ENCODE peak calls at places on chromosomes 2 and 18, in six cellular contexts. I is IMR-90, Q is neuronal stem cell, E is H1, S is trophoblast cell, C is mesendoderm. Y is an unnamed sample.

GRCh38 chr2:55862269-55862668 is 61.3 kb downstream of the EFEMP1 start:
- DNase-seq in E (no peak), C (no peak), I (peak; percentile 99), Q (no peak), S (peak; percentile 95), Y (no peak)

GRCh38 chr2:241279413-241279812 is 36.1 kb downstream of the HDLBP start:
- DNase-seq in S (peak; percentile 44), E (no peak), Q (no peak), C (peak; percentile 85), I (peak; percentile 33), Y (no peak)

GRCh38 chr2:287471-287885 is 413 bp downstream of the ALKAL2 start:
- DNase-seq in S (no peak), Q (no peak), E (peak; percentile 58), I (peak; percentile 29), C (peak; percentile 72), Y (peak; percentile 63)

GRCh38 chr18:2406544-2406943 is 164.8 kb downstream of the METTL4 start:
- DNase-seq in E (no peak), S (no peak), C (no peak), I (peak; percentile 66), Q (no peak), Y (no peak)

GRCh38 chr2:99643824-99644787 is 154.3 kb upstream of the REV1 start:
- DNase-seq in I (peak; percentile 65), C (no peak), E (no peak), S (no peak), Q (no peak), Y (no peak)

GRCh38 chr2:218465987-218466633 is 47.2 kb downstream of the VIL1 start:
- DNase-seq in C (peak; percentile 2), E (no peak), Q (no peak), S (peak; percentile 71), I (peak; percentile 36), Y (no peak)

GRCh38 chr18:35174093-35174731 is 66.6 kb upstream of the ZNF397 start:
- DNase-seq in Q (no peak), S (no peak), E (no peak), I (no peak), C (peak; percentile 29), Y (no peak)

GRCh38 chr2:45761660-45762059 is 110.2 kb downstream of the PRKCE start:
- DNase-seq in S (no peak), Q (no peak), I (no peak), E (no peak), C (peak; percentile 51), Y (no peak)

GRCh38 chr2:99981840-99982239 is 160.6 kb downstream of the AFF3 start:
- DNase-seq in I (no peak), Q (no peak), S (no peak), C (no peak), E (no peak), Y (no peak)

GRCh38 chr2:149058936-149059335 is 20.4 kb downstream of the LYPD6B start:
- DNase-seq in C (no peak), I (no peak), Q (no peak), E (no peak), S (peak; percentile 50), Y (no peak)

DNA sequence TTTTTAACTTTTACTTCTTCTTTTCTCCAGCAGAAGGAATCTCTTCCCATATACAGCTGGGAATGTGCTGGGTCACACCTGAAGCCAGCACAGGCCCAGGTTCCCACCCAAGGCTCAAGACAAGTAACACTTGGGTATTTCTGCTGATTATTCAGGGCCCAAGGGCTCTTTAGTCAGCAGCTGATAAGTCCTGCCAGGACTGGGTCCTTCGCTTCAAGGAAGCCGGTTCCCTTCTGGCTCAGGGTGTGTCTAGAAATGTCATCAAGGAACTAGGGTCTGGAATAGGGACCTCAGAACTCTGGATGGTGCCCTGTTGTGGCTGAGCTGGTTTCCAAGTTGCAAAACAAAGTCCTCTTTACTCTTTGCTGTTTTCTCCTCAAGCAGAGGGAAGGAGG is 27.0 kb upstream of the SERPINB2 start:
- DNase-seq in S (peak; percentile 81), C (no peak), Q (no peak), E (no peak), I (no peak), Y (no peak)
- H3K4ac ChIP-seq in S (no peak overlapping the region), C (no peak overlapping the region), Q (no peak overlapping the region), E (no peak overlapping the region), I (no peak overlapping the region), Y (no peak overlapping the region)

GRCh38 chr2:42928161-42928691 is 135.8 kb upstream of the HAAO start:
- DNase-seq in S (no peak), C (no peak), E (no peak), Q (no peak), I (no peak), Y (no peak)

GRCh38 chr2:42929577-42929984 is 137.2 kb upstream of the HAAO start:
- DNase-seq in C (no peak), Q (no peak), E (no peak), I (no peak), S (no peak), Y (no peak)

GRCh38 chr2:42927334-42928160 is 135.2 kb upstream of the HAAO start:
- DNase-seq in E (no peak), S (no peak), C (no peak), Q (no peak), I (peak; percentile 31), Y (no peak)

GRCh38 chr2:42929985-42930581 is 137.7 kb upstream of the HAAO start:
- DNase-seq in E (no peak), C (peak; percentile 42), I (peak; percentile 82), Q (no peak), S (no peak), Y (no peak)

DNA sequence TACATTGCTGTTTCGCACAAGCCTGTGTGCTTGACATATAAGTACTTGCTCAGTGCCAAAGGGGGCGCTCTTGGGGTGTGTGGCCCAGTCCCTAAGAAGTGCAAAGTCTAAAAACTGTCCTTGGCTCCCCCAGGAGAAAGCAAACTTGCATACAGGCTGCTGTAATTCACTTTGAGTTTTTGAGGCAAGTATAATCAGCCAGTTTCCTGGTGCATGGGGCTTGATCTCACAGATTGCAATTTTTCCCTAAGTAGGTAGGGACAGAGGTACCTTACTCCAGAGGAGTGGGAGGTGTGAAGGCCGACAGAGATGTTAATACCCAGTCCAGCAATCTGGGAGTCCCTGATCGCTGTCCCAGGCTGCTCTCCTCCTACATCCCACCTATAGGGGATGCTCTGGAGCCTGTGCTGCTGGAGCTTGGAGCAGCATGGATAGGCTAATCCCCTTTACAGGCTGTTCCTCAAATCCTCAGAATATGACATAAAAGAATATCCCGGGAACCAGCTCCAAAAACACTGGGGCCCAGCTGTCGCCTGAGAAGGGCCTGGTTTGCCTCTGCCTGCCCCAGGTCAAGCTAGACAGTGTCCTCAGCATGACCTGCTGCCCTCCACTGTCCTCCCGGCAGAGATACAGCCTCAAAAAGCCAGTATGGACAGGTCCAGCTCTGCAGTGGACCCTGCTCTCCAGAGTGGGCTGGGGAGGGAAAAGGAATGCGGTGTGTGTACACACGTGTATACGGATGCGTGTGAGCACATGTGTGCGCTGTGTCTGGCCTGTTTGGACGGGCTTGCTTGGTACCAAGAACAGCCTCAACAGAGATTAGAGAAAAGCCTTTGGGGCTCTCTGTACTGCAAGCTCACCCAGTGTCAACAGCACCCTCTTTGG is 136.6 kb upstream of the HAAO start:
- DNase-seq in S (no peak), I (peak; percentile 47), E (peak; percentile 70), C (peak; percentile 90), Q (peak; percentile 42), Y (peak; percentile 76)
- H3K4ac ChIP-seq in S (no peak overlapping the region), I (peak overlapping the region; percentile 88), E (peak overlapping the region; percentile 58), C (peak overlapping the region; percentile 25), Q (peak overlapping the region; percentile 31), Y (no peak overlapping the region)

DNA sequence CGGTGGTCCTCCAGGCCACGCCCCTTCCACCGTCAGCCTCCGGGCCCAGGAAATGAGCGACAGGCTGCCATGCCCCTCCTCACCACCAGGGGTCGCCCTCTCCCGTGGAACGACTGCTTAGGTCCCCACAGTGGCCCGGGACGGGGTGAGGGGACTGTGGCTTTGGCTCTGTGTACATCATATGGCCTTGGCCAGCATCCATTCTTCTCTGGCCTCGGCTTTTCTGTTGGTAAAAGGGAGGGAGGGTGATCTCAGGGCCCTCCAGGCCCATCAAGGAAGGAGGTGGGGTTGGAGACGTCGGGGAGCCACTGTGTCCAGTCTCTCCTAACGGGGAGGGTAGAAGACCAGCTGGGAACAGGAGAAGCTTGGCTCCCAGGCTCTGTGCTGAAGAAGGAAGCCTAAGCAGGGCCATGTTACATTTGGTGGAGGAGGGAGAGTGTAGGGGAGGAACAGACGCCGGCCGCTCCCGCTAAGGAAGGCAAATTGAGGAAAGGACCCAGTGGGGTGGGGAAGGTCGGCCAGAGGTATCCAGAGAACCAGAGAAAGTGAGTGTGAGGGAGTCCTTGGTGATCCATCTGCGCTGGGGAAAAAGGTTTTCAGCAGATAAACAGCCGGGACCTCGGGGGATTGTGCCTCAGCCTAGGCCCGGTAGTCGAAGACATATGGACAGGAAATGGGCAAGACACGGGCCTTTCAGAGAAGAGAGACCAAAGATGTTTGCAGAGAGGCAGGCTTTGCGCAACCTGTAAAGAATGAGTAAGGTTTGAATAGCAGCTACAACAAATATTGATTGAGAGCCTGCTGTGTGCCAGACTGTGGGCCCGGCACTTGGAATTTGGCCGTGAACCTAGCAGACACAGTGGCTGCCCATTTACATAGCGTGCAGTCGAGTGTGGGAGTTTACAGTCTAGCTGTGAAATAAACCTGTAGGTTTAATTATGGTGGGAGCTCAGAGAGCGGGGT is 2.5 kb downstream of the SH2D6 start:
- DNase-seq in I (peak; percentile 77), C (peak; percentile 88), E (peak; percentile 100), S (peak; percentile 87), Q (peak; percentile 87), Y (peak; percentile 91)
- H3K4ac ChIP-seq in I (peak overlapping the region; percentile 96), C (peak overlapping the region; percentile 58), E (peak overlapping the region; percentile 84), S (peak overlapping the region; percentile 48), Q (no peak overlapping the region), Y (no peak overlapping the region)

GRCh38 chr2:128371648-128372345 is 53.1 kb upstream of the HS6ST1 start:
- DNase-seq in I (no peak), E (no peak), Q (no peak), S (no peak), C (no peak), Y (no peak)

GRCh38 chr2:128374711-128375413 is 56.2 kb upstream of the HS6ST1 start:
- DNase-seq in E (no peak), I (no peak), C (no peak), S (no peak), Q (no peak), Y (no peak)

GRCh38 chr2:128374001-128374710 is 55.5 kb upstream of the HS6ST1 start:
- DNase-seq in Q (no peak), C (no peak), E (no peak), I (peak; percentile 87), S (peak; percentile 65), Y (no peak)

GRCh38 chr2:128372621-128373341 is 54.1 kb upstream of the HS6ST1 start:
- DNase-seq in I (no peak), E (no peak), S (no peak), C (no peak), Q (no peak), Y (no peak)

DNA sequence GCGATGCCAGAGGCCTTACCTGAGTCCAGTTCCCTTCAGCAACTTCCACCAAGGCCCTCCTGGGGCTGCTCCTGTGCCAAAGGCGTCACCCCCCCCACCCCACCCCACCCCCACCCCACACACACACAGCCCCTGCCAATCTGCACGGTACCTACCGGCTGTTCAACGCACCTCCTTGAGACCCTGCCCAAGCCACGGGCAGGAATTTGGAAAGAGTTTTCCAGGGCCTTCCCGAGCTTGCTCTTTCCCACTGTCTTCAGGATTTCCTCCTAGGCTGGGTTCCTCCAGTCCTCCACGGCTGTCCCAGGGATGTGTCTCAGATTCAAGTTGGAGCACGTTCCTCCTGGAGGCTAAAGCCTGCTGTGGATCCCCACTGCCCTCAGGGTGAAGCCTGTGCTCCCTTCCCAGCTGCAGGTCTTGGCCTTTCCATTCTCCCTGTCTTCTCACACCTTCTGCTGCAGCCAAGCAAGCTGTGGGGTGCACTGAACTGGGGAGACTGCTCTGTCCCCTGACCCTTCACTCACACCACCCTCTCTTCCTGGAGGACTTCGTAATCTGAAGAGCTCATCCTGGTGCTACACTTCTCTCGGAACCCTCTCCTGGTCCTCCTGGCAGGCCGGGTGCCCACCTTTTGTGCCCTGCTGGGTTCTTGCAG is 54.8 kb upstream of the HS6ST1 start:
- DNase-seq in E (no peak), I (no peak), S (peak; percentile 49), Q (no peak), C (no peak), Y (no peak)
- H3K4ac ChIP-seq in E (no peak overlapping the region), I (peak overlapping the region; percentile 99), S (peak overlapping the region; percentile 26), Q (no peak overlapping the region), C (no peak overlapping the region), Y (no peak overlapping the region)

GRCh38 chr2:189312211-189312610 is 129.1 kb upstream of the WDR75 start:
- DNase-seq in E (no peak), Q (no peak), I (no peak), C (no peak), S (no peak), Y (no peak)
- H3K4ac ChIP-seq in E (no peak overlapping the region), Q (no peak overlapping the region), I (peak overlapping the region; percentile 15), C (peak overlapping the region; percentile 85), S (no peak overlapping the region), Y (no peak overlapping the region)